ENCODE peak calls at places on chromosomes 7 and 10, in five cellular contexts. F is right cardiac atrium, I is thoracic aorta, W is adrenal gland, Q is HCT116. P is an unnamed sample. For H3K9me3, the result is how much of the 10 kb centered on the place peaks cover.

GRCh38 chr10:84095821-84096497 is 43.4 kb upstream of the GHITM start:
- DNase-seq in I (no peak), F (peak), W (peak), Q (no peak), P (peak)

GRCh38 chr10:32379314-32379949 is 32.5 kb upstream of the EPC1 start:
- DNase-seq in Q (peak), W (peak), I (no peak), F (no peak), P (no peak)

GRCh38 chr10:110394898-110395297 is 90.2 kb upstream of the SMNDC1 start:
- DNase-seq in Q (no peak), F (no peak), W (no peak), I (no peak), P (no peak)

GRCh38 chr7:52009195-52009594 is 692.6 kb upstream of the COBL start:
- DNase-seq in F (no peak), W (no peak), I (no peak), Q (no peak), P (no peak)

GRCh38 chr10:11713963-11714362 is 28.2 kb upstream of the ECHDC3 start:
- DNase-seq in F (no peak), W (no peak), Q (no peak), I (no peak), P (no peak)

GRCh38 chr10:33335550-33335799 is 1.0 kb upstream of the NRP1 start:
- DNase-seq in W (no peak), F (peak), I (no peak), Q (no peak), P (no peak)

GRCh38 chr7:43700059-43700501 is 29.2 kb downstream of the COA1 start:
- DNase-seq in Q (peak), W (no peak), F (no peak), I (no peak), P (no peak)

GRCh38 chr10:125261491-125262186 is 101.3 kb upstream of the CTBP2 start:
- DNase-seq in F (no peak), W (no peak), I (no peak), Q (no peak), P (no peak)

GRCh38 chr7:2093841-2094220 is 138.9 kb downstream of the MAD1L1 start:
- DNase-seq in F (no peak), Q (no peak), W (no peak), I (no peak), P (no peak)

GRCh38 chr10:12649017-12649586 is 299.8 kb downstream of the CAMK1D start:
- DNase-seq in W (no peak), I (no peak), F (peak), Q (no peak), P (no peak)

GRCh38 chr10:8477300-8477699 is 422.8 kb downstream of the GATA3 start:
- DNase-seq in F (no peak), Q (no peak), I (no peak), W (no peak), P (no peak)

GRCh38 chr10:28463141-28463540 is 69.8 kb upstream of the WAC start:
- DNase-seq in F (no peak), W (no peak), Q (no peak), I (no peak), P (no peak)

GRCh38 chr10:97131702-97132101 is 54.1 kb downstream of the SLIT1 start:
- DNase-seq in I (no peak), Q (no peak), W (no peak), F (no peak), P (no peak)

GRCh38 chr7:70044064-70044463 is 445.8 kb downstream of the AUTS2 start:
- DNase-seq in I (no peak), F (no peak), W (no peak), Q (no peak), P (no peak)

GRCh38 chr10:26556756-26557640 is 118.9 kb downstream of the APBB1IP start:
- DNase-seq in I (no peak), F (no peak), W (peak), Q (peak), P (no peak)

GRCh38 chr10:99661370-99661749 is 2.1 kb downstream of the ENTPD7 start:
- DNase-seq in I (no peak), Q (no peak), F (no peak), W (peak), P (no peak)

GRCh38 chr10:60453031-60453430 is 63.4 kb upstream of the ANK3 start:
- DNase-seq in F (no peak), Q (no peak), I (no peak), W (no peak), P (no peak)

GRCh38 chr7:44288811-44289340 is 36.5 kb downstream of the CAMK2B start:
- DNase-seq in I (no peak), Q (no peak), W (no peak), F (peak), P (no peak)

GRCh38 chr7:114889646-114890285 is 32.1 kb upstream of the MDFIC start:
- DNase-seq in W (peak), I (no peak), F (no peak), Q (peak), P (no peak)

GRCh38 chr10:71209324-71210030 is 2.9 kb upstream of the UNC5B start:
- DNase-seq in W (no peak), F (no peak), Q (no peak), I (no peak), P (no peak)

GRCh38 chr10:677038-677437 is 12.4 kb downstream of the DIP2C start:
- DNase-seq in W (no peak), I (no peak), Q (no peak), F (no peak), P (no peak)

GRCh38 chr10:73628405-73628804 is 12.9 kb downstream of the MYOZ1 start:
- DNase-seq in Q (no peak), F (no peak), W (no peak), I (no peak), P (no peak)

DNA sequence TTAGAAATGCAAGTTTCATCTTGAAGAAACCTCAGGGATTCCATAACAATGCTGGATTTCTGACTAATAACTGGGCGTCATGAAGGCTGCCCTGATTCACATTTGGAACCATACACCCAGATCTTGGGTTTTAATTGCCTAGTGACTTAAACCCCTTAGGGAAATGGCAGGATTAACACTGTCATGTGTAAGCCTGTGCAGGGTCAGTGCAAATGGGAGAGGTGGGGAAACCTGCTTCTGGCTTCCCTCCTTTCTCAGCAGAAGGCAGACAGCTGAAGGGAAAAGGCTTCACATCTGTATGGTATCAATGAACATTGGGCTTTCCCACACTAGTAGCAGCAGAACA is 364.2 kb downstream of the ANKRD30A start:
- DNase-seq in W (no peak), F (no peak), Q (no peak), I (no peak), P (no peak)
- H3K9me3 ChIP-seq in W (under half), F (under half), Q (under half), I (under half), P (under half)

GRCh38 chr7:143383642-143383957 is 2.5 kb downstream of the ZYX start:
- DNase-seq in I (no peak), F (no peak), Q (no peak), W (no peak), P (no peak)
- H3K4me3 ChIP-seq in I (peak), F (no peak), Q (no peak), W (peak), P (peak)

DNA sequence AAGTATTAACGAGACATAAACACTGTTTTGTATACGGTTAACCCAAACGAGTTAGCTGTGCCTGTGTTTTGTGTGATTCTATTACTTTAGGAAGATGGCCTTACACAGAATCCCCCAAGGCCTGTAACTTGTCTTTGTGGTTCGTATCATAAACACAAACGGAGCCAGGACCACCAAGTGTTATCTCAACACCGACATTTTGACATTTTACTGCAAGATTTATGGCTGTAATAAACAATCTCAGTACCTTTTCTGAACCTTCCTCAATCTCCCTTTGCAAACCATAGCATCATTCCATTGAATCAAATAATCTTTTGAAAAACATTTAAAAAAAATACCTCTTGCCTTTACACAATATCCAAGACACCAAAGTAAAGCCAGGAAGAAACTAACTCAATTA is 2.4 kb upstream of the HOXA4 start:
- DNase-seq in I (no peak), F (no peak), W (no peak), Q (no peak), P (no peak)
- H3K27ac ChIP-seq in I (no peak), F (no peak), W (no peak), Q (no peak), P (peak)

GRCh38 chr7:158444501-158445420 is 142.9 kb downstream of the PTPRN2 start:
- DNase-seq in W (no peak), I (no peak), F (no peak), Q (no peak), P (no peak)
- H3K9me3 ChIP-seq in W (under half), I (under half), F (under half), Q (under half), P (under half)

GRCh38 chr7:50469181-50469580 is 19.0 kb upstream of the FIGNL1 start:
- DNase-seq in F (no peak), I (no peak), W (no peak), Q (no peak), P (no peak)

GRCh38 chr7:50471970-50472369 is 21.8 kb upstream of the FIGNL1 start:
- DNase-seq in W (no peak), I (no peak), Q (no peak), F (no peak), P (no peak)

GRCh38 chr7:50470250-50471163 is 20.4 kb upstream of the FIGNL1 start:
- DNase-seq in Q (no peak), W (no peak), I (no peak), F (no peak), P (no peak)

GRCh38 chr7:50466815-50467569 is 16.8 kb upstream of the FIGNL1 start:
- DNase-seq in Q (no peak), I (no peak), F (no peak), W (no peak), P (no peak)

GRCh38 chr7:50467817-50468610 is 17.9 kb upstream of the FIGNL1 start:
- DNase-seq in F (peak), Q (peak), I (no peak), W (peak), P (peak)
- H3K4me3 ChIP-seq in F (no peak), Q (no peak), I (peak), W (peak), P (peak)

DNA sequence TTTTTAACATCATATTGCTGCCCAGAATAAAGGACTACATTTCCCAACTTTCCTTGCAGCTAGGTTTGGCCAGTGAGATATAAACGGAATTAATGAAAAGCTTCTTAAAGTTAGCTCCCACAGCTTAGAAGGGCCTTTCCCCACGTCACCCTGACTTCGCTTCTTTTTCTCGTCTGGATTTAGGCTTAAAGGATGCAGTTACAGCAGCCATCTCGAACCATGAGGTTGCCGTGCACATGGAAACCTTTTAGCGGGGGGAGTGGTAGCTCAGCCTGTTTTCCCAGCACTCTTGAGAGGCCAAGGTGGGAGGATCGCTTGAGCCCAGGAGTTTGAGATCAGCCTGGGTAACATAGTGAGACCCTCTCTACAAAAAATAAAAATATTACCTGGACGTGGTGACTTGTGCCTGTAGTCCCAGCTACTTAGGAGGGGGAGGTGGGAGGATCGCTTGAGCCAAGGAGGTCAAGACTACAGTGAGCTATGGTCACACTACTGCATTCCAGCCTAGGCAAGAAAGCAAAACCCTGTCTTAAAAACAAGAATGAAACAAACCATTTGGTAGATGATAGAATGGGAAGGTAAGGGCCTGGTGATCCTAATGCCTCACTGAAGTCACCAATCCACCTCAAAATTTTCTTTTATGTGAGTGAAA is 64.3 kb upstream of the C1GALT1 start:
- DNase-seq in I (no peak), F (no peak), W (no peak), Q (no peak), P (no peak)
- H3K27ac ChIP-seq in I (no peak), F (no peak), W (no peak), Q (no peak), P (no peak)

DNA sequence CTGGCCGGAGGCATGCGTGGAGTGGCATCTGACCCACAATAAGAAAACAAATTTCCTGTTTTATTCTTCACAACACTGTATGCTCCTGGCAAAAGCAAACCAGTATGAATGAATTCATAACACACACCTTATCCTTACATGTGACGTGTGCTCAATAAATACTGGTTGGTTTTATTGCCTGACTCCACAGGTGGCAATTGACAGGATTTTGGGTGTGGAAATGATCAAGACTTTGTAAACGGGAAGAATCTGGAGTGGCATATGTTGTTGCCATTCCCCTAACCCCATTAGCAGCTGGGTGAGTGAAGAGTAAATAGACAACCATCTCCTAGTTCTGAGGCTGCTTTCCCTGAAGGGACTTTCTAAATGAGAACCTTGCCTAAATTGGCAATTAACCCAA is 215.5 kb upstream of the AOAH start:
- DNase-seq in W (no peak), F (no peak), I (no peak), Q (no peak), P (no peak)
- H3K9me3 ChIP-seq in W (under half), F (under half), I (under half), Q (under half), P (half or more)

GRCh38 chr7:157612664-157613561 is 276.1 kb downstream of the DNAJB6 start:
- DNase-seq in W (peak), I (no peak), F (peak), Q (no peak), P (peak)

GRCh38 chr7:157610671-157611295 is 274.0 kb downstream of the DNAJB6 start:
- DNase-seq in F (no peak), W (no peak), Q (no peak), I (no peak), P (no peak)

GRCh38 chr7:157611341-157611740 is 274.5 kb downstream of the DNAJB6 start:
- DNase-seq in W (no peak), Q (no peak), I (no peak), F (no peak), P (no peak)

GRCh38 chr7:157613575-157614322 is 276.9 kb downstream of the DNAJB6 start:
- DNase-seq in Q (no peak), F (no peak), W (no peak), I (no peak), P (no peak)

DNA sequence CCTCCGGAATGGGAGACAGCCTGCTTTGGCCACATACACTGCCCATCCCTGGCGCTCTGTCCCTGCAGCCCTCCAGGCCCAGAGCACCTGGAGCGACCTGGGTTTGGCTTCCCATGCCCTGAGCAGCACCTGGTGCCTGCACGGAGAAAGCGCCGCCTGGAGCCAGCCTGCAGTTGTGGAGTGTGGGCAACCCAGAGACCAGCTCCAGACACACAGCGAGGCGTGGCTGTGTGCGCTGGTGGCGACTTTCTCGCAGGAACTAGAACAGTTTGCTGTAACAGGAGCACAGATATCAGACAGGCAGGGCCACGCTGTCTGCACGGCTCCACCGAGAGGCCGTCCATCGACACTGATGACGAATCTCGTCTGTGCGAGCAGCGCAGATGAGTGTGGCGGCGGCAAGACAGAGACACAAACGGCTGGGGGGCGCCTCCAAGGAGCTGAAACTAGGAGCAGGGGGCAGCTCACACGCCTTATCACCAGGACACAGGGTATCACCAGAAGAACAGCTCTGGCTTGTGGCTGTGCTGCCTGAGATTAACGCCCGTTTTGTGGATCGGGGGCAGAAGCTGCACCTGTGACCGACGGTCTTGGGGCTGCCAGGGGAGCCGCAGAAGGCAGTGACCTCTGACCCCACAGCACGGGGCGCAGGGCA is 275.3 kb downstream of the DNAJB6 start:
- DNase-seq in F (no peak), I (no peak), W (no peak), Q (no peak), P (no peak)
- H3K4me3 ChIP-seq in F (no peak), I (peak), W (peak), Q (no peak), P (peak)

GRCh38 chr7:6218324-6218723 is 54.1 kb downstream of the CYTH3 start:
- DNase-seq in W (no peak), F (no peak), I (no peak), Q (no peak), P (no peak)

GRCh38 chr7:6226194-6226799 is 46.1 kb downstream of the CYTH3 start:
- DNase-seq in F (no peak), W (no peak), Q (no peak), I (no peak), P (no peak)

GRCh38 chr7:6227294-6227846 is 45.1 kb downstream of the CYTH3 start:
- DNase-seq in W (peak), F (peak), I (no peak), Q (no peak), P (no peak)

DNA sequence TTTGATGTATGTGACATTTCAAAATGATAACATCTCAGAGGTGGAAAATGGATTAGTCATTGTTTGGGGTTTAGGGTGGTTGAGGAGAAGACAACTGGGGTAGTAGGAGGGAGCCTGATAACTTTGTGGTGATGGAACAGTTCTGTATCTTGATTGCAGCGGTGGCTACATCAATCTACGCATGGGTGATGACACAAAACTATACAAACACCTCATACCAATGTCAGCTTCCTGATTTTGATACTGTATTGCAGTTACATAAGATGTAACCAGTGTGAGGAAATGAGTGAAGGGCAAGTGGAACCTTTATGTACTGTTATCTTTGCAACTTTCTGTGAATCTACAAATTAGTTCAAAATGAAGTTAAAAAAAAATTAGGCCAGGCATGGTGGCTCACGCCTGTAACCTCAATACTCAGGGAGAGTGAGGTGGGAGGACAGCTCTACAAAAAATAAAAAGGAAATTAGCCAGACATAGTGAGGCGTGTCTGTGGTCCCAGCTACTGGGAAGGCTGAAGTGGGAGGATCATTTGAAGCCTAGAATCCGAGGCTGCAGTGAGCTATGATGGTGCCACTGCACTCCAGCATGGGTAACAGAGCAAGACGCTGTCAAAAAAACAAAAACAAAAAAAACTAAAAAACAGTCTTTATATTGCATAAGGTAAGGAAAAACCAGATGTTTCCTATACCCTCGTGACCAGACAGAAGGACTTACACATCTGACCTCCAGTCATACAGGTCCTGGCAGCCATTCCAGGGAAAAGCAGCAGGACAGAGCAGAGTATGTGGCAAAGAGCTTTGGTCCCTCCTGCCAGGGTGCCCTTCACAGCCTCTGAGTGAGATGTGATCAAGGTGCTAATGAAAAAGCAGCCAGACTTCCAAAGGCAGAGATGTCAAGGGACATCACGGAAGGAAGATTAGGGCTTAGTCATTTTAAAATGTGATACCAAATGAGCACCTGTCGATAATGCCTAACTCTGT is 50.8 kb downstream of the CYTH3 start:
- DNase-seq in F (no peak), W (no peak), I (no peak), Q (no peak), P (no peak)
- H3K27ac ChIP-seq in F (peak), W (no peak), I (no peak), Q (no peak), P (no peak)